ENCODE peak calls at places on chromosomes 12 and 14, in nine cellular contexts. O, X, U, E, R, J, Y, L and T are unnamed samples. For H3K4me1, the result is how much of the 10 kb centered on the place peaks cover.

GRCh38 chr14:68672609-68673285 is 120.1 kb downstream of the ZFP36L1 start:
- DNase-seq in X (no peak), J (no peak), R (no peak), L (peak), E (no peak), U (no peak), Y (no peak), O (no peak), T (no peak)

GRCh38 chr14:31854508-31855075 is 222.5 kb upstream of the ARHGAP5 start:
- DNase-seq in Y (no peak), J (no peak), X (no peak), L (no peak), U (no peak), E (no peak), O (no peak), R (no peak), T (no peak)

GRCh38 chr12:5395443-5396401 is 36.2 kb upstream of the NTF3 start:
- DNase-seq in Y (peak), R (no peak), L (no peak), X (no peak), U (no peak), E (no peak), O (no peak), J (no peak), T (no peak)

GRCh38 chr12:109739747-109740693 is 26.4 kb downstream of the FAM222A start:
- DNase-seq in X (peak), J (no peak), R (peak), E (no peak), U (no peak), L (peak), Y (peak), O (peak), T (no peak)

GRCh38 chr14:106268013-106268727 is 741.8 kb downstream of the TMEM121 start:
- DNase-seq in E (peak), R (no peak), X (no peak), J (no peak), U (no peak), L (peak), O (no peak), Y (peak), T (peak)

GRCh38 chr12:24937553-24938244 is 11.2 kb downstream of the BCAT1 start:
- DNase-seq in R (no peak), L (no peak), E (no peak), J (no peak), U (peak), O (no peak), Y (no peak), X (no peak), T (no peak)

GRCh38 chr14:45238988-45239387 is 14.0 kb downstream of the MIS18BP1 start:
- DNase-seq in X (no peak), L (no peak), Y (no peak), R (no peak), U (no peak), J (no peak), O (no peak), E (no peak), T (no peak)

GRCh38 chr12:122022393-122023338 is 982 bp downstream of the BCL7A start:
- DNase-seq in X (no peak), J (no peak), E (no peak), U (no peak), Y (peak), L (peak), O (peak), R (peak), T (peak)

GRCh38 chr12:87756111-87756510 is 273.1 kb downstream of the C12orf50 start:
- DNase-seq in R (no peak), U (peak), Y (no peak), L (no peak), O (no peak), X (no peak), J (no peak), E (no peak), T (no peak)

GRCh38 chr14:75047506-75047905 is 3.8 kb downstream of the MLH3 start:
- DNase-seq in J (no peak), U (peak), O (no peak), Y (no peak), E (no peak), L (no peak), X (no peak), R (no peak), T (no peak)

GRCh38 chr12:56589783-56590182 is 40.3 kb downstream of the BAZ2A start:
- DNase-seq in O (no peak), U (no peak), J (no peak), X (no peak), Y (no peak), R (no peak), E (no peak), L (no peak), T (no peak)

GRCh38 chr14:102187044-102187443 is 47.3 kb downstream of the WDR20 start:
- DNase-seq in X (no peak), Y (peak), R (no peak), J (no peak), L (no peak), O (no peak), U (peak), E (no peak), T (no peak)

GRCh38 chr14:32784408-32784807 is 154.3 kb upstream of the NPAS3 start:
- DNase-seq in X (no peak), O (no peak), Y (no peak), L (no peak), U (no peak), E (no peak), R (no peak), J (no peak), T (no peak)

GRCh38 chr14:98952595-98953325 is 319.2 kb downstream of the BCL11B start:
- DNase-seq in Y (peak), L (no peak), J (no peak), E (no peak), R (peak), X (peak), O (no peak), U (no peak), T (no peak)

GRCh38 chr12:54993181-54993835 is 8.7 kb upstream of the TESPA1 start:
- DNase-seq in L (peak), R (peak), U (peak), Y (peak), E (peak), O (peak), X (no peak), J (peak), T (peak)

GRCh38 chr14:61126083-61126962 is 145.3 kb downstream of the SLC38A6 start:
- DNase-seq in U (no peak), L (no peak), E (no peak), J (no peak), R (no peak), X (peak), O (no peak), Y (no peak), T (no peak)

GRCh38 chr14:87233266-87233665 is 759.7 kb downstream of the GALC start:
- DNase-seq in E (no peak), X (no peak), L (peak), O (peak), R (no peak), J (no peak), Y (no peak), U (no peak), T (no peak)

GRCh38 chr12:12704593-12705230 is 8.7 kb upstream of the GPR19 start:
- DNase-seq in E (no peak), L (peak), O (peak), J (no peak), Y (peak), X (no peak), R (peak), U (peak), T (peak)

GRCh38 chr14:31070431-31070830 is 44.3 kb upstream of the STRN3 start:
- DNase-seq in X (no peak), E (no peak), J (no peak), L (no peak), R (no peak), Y (no peak), O (no peak), U (peak), T (no peak)

GRCh38 chr14:21039585-21040369 is 2.4 kb upstream of the RNASE7 start:
- DNase-seq in U (peak), Y (peak), O (peak), R (peak), J (no peak), E (no peak), L (peak), X (peak), T (peak)

GRCh38 chr14:54106802-54107377 is 150.3 kb upstream of the BMP4 start:
- DNase-seq in J (no peak), Y (peak), R (no peak), O (no peak), U (no peak), L (no peak), E (no peak), X (no peak), T (no peak)

GRCh38 chr12:102439391-102440108 is 40.8 kb downstream of the IGF1 start:
- DNase-seq in O (no peak), R (no peak), E (no peak), J (no peak), Y (peak), U (peak), L (no peak), X (no peak), T (no peak)

GRCh38 chr12:57735952-57736742 is 2.4 kb downstream of the AGAP2 start:
- DNase-seq in U (peak), R (no peak), E (no peak), X (no peak), O (peak), L (no peak), Y (no peak), J (no peak), T (no peak)

GRCh38 chr12:27644446-27644845 is 51.8 kb upstream of the REP15 start:
- DNase-seq in J (no peak), U (peak), E (no peak), Y (peak), O (no peak), R (no peak), X (no peak), L (no peak), T (no peak)

GRCh38 chr14:102985665-102986064 is 63.2 kb downstream of the AMN start:
- DNase-seq in U (no peak), J (no peak), X (no peak), R (no peak), Y (no peak), L (no peak), E (no peak), O (no peak), T (no peak)

DNA sequence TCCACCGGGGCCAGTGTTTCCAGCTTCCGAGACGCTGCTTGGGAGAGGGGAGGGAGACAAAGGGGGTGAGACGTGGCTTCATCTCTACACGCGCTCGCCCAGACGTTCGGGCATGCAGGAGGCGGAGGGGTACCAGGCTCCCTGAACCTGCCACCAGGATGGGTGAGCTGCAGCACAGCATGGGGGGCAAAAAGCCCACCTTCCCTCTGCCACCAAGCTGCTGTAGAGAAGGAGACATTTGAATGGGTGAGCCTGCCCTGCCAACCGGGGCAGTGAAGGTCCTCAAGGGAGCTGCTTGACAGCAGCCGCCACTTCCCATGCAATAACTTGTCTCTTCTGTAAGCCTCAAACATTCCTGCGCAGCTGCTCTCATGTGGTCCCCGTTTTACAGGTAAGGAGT is 78.4 kb upstream of the DICER1 start:
- DNase-seq in L (no peak), Y (no peak), R (no peak), O (no peak), J (no peak), E (no peak), U (no peak), X (no peak), T (no peak)
- H3K4me1 ChIP-seq in L (under half), Y (under half), R (under half), O (under half), J (under half), E (under half), U (under half), X (under half), T (under half)

DNA sequence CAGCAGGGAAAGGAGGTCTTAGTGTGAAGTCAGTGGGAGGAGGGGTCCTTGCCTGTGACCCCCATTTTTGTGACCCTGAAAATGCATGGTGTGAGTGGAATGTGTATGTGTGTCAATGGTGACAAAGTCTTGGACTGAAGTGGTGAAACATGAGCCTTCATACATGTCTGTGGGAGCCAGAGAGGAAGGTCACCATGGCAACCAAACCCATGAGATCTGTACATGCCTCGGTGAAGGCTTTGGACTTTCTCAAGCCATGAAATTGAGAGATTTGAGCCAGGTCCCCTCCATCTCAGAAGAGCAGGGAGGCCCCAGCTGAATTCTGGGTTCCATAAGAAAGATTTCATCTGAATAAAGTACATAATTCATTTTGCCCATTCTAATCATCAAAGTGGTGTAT is 108.8 kb downstream of the TTC8 start:
- DNase-seq in L (no peak), R (no peak), U (no peak), J (no peak), Y (no peak), O (no peak), E (no peak), X (no peak), T (no peak)
- H3K27ac ChIP-seq in L (no peak), R (no peak), U (no peak), J (no peak), Y (no peak), O (no peak), E (no peak), X (no peak), T (no peak)

DNA sequence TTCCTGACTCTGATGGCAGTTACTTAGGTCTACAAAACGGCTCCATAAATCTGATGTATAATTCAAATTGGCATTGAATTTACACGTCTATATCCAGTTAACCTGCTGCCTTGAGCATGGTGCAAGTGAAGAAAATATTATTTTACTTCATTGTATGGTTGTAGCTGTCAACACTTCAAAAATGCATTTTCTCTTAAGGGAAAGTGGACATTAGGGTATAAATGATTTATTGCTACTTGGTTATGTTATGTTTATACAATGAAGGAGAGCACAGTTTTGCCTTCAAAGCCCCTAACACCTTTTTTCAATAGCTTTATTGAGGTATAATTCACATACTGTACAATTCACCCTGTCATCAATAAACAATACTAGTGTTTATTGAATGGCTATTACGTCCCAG is 2.0 kb upstream of the USP15 start:
- DNase-seq in X (no peak), E (no peak), J (no peak), L (no peak), O (no peak), Y (no peak), U (no peak), R (no peak), T (no peak)
- H3K4me1 ChIP-seq in X (under half), E (under half), J (under half), L (under half), O (under half), Y (under half), U (under half), R (under half), T (half or more)

GRCh38 chr12:50402270-50403000 is 1.8 kb downstream of the LARP4 start:
- DNase-seq in U (no peak), E (no peak), R (no peak), L (no peak), J (no peak), X (no peak), Y (no peak), O (no peak), T (no peak)

GRCh38 chr12:50404307-50404706 is 3.6 kb downstream of the LARP4 start:
- DNase-seq in Y (no peak), X (no peak), L (no peak), E (no peak), R (no peak), U (no peak), J (no peak), O (no peak), T (no peak)

GRCh38 chr12:50401383-50402155 is 884 bp downstream of the LARP4 start:
- DNase-seq in R (peak), L (peak), X (no peak), U (peak), J (no peak), E (no peak), Y (peak), O (no peak), T (no peak)

GRCh38 chr12:50400638-50401382 is at the start of gene LARP4:
- DNase-seq in L (peak), Y (peak), U (peak), X (peak), O (peak), E (peak), R (peak), J (peak), T (peak)

DNA sequence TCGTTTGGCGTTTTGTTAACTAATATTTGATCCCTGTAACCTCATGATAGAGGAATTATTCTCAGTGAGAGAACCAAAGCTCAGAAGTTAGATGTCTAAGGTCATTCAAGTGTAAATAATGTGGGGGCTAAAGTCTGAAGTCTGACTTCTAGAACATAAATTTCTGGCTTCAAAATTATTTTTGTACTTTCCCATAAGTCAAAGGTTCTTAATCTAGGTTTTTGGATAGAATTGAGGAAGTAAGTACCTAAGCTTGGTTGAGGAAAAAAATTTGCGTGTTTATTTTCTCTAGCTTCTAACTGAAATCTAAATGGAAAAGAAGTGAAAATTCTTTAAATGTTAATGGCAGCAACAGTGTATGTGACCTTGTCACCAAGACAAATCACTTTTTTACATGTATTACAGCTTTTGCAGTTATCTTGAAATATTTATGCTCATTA is 2.3 kb downstream of the LARP4 start:
- DNase-seq in X (no peak), O (no peak), R (no peak), Y (no peak), J (no peak), L (peak), E (no peak), U (no peak), T (no peak)
- H3K27ac ChIP-seq in X (peak), O (no peak), R (peak), Y (no peak), J (no peak), L (peak), E (no peak), U (no peak), T (no peak)

DNA sequence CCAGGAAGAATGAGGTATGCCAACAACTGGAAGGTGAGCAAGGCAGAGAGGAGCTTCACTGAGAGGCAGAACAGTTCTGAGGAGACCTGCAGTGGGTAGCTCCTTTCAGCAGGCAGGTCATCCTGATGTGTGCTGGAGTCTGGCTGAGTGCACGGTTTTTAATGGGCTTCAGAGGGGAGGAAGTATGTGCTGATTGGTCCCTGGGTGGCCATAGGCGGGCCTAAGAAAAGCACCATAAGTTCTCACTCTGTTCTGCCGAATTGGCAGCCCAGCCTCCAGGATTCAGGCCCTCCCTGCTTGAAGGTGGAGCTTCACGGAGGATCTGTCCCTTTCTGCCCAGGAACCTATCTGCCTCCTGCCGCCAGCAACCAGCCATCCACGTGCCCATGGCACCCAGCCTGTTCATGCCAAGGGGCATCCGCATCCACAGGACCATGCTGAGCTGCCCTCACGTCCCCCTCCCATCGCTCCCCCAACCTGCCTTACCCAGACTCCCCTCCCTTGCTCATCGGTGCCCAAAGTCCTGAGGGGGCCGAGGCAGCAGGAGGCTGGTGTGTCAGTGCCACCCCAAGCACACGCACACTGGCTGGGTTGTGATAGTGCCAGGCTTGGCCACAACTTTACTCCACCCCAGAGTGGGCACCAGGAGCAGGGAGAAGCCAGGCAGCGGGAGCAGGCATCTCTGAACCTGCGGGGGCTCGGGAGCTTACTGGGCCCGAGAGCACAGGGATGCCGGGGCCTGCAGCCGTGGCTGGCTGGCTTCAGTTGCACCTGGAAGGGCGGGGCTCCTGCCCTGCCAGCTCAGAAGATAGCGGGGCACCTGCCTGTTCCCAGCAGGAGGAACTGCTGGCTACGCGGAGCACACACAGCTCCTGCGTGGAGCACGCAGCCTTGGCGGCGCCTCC is 608.4 kb upstream of the FOXG1 start:
- DNase-seq in L (no peak), R (no peak), J (no peak), U (no peak), Y (no peak), O (peak), E (no peak), X (no peak), T (no peak)
- H3K4me1 ChIP-seq in L (under half), R (under half), J (under half), U (under half), Y (under half), O (under half), E (under half), X (under half), T (under half)

DNA sequence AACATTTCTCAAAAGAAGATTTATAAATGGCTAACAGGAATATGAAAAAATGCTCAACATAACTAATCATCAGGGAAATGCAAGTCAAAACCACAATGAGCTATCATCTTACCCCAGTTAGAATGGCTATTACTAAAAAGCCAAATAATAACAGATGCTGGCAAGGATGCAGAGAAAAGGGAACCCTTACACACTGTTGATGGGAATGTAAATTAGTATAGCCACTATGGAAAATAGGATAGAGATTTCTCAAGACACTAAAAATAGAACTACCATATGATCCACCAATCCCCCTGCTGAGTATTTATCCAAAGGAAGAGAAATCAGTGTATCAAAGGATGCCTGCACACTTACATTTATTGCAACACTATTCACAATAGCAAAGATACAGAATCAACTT is 58.3 kb downstream of the GUCY2C start:
- DNase-seq in R (no peak), E (no peak), O (no peak), U (no peak), J (no peak), L (no peak), X (no peak), Y (no peak), T (no peak)
- H3K27ac ChIP-seq in R (no peak), E (no peak), O (no peak), U (no peak), J (no peak), L (no peak), X (no peak), Y (no peak), T (no peak)

DNA sequence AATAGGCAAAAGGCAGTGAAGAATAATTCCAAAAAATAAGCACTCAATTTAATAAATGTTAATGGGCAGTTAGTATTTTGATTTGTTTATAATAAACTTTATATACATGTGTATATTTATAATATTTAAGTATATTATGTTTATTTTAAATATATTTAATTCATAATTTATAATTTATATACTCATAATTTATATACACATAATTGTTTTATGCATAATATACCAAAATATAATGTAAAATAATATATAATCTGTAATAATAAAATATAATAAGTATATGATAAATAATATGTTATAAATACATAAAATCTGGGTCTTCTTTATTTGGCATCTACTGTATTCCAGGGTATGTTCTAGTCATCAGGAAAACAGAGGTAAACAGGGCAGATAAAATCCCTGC is 100.2 kb upstream of the ARID2 start:
- DNase-seq in E (no peak), O (no peak), Y (no peak), R (no peak), L (no peak), X (no peak), J (no peak), U (no peak), T (no peak)
- H3K4me1 ChIP-seq in E (under half), O (under half), Y (under half), R (under half), L (under half), X (under half), J (under half), U (under half), T (under half)